ENCODE peak calls at places on chromosomes 12 and 14, in four cellular contexts. S is SK-MEL-5, J is neuronal stem cell, V is activated T-cell treated with anti-CD3 and anti-CD28 coated beads for 48 hours. B is an unnamed sample.
A peak's percentile ranks its signal among the peaks of the same experiment; 100 is the strongest.

GRCh38 chr14:100767003-100767787 is 40.5 kb downstream of the DLK1 start:
- DNase-seq in S (no peak), V (no peak), J (no peak), B (no peak)

GRCh38 chr12:120301962-120302815 is at the start of gene SIRT4:
- DNase-seq in J (peak; percentile 90), V (peak; percentile 76), S (peak; percentile 97), B (peak; percentile 99)

GRCh38 chr14:50060871-50061663 is 55.3 kb downstream of the VCPKMT start:
- DNase-seq in V (no peak), J (no peak), S (peak; percentile 77), B (peak; percentile 59)

GRCh38 chr12:117853600-117853999 is 115.2 kb downstream of the KSR2 start:
- DNase-seq in S (no peak), J (no peak), V (no peak), B (no peak)

GRCh38 chr12:332581-333205 is 56.4 kb downstream of the KDM5A start:
- DNase-seq in J (no peak), V (no peak), S (no peak), B (no peak)

GRCh38 chr12:15322164-15323054 is at the start of gene PTPRO:
- DNase-seq in V (no peak), J (peak; percentile 59), S (no peak), B (no peak)

GRCh38 chr14:25048170-25049126 is 1.5 kb downstream of the STXBP6 start:
- DNase-seq in J (no peak), S (no peak), V (no peak), B (peak; percentile 71)

GRCh38 chr12:53044896-53045571 is 4.8 kb upstream of the TNS2 start:
- DNase-seq in V (no peak), S (no peak), J (no peak), B (no peak)

GRCh38 chr12:47156167-47156736 is 76.5 kb upstream of the AMIGO2 start:
- DNase-seq in V (no peak), J (no peak), S (no peak), B (no peak)

GRCh38 chr12:94954029-94954685 is 49.3 kb downstream of the NDUFA12 start:
- DNase-seq in V (no peak), S (peak; percentile 18), J (no peak), B (no peak)

GRCh38 chr12:779745-780734 is 27.7 kb downstream of the WNK1 start:
- DNase-seq in J (no peak), V (no peak), S (no peak), B (no peak)

GRCh38 chr12:66387067-66387466 is 84.8 kb downstream of the HELB start:
- DNase-seq in V (no peak), J (no peak), S (no peak), B (no peak)

GRCh38 chr14:62289471-62289870 is 527.3 kb downstream of the SNAPC1 start:
- DNase-seq in S (no peak), J (no peak), V (no peak), B (no peak)

B was measured in pons.